ENCODE peak calls at places on chromosomes 13 and 19, in ten cellular contexts. C, S, I, E, D, A, B, J, X and Y are unnamed samples.

GRCh38 chr19:10718205-10719196 is 622 bp downstream of the DNM2 start:
- ATAC-seq in C (peak; percentile 52), S (peak; percentile 23), I (peak; percentile 11), E (peak; percentile 4), D (no peak), A (peak; percentile 12), B (peak; percentile 3), J (peak; percentile 33), X (peak; percentile 47), Y (peak; percentile 24)

GRCh38 chr19:13574933-13575332 is 68.7 kb upstream of the CACNA1A start:
- ATAC-seq in C (peak; percentile 75), S (no peak), I (no peak), E (no peak), D (no peak), A (no peak), B (no peak), J (no peak), X (no peak), Y (peak; percentile 74)

GRCh38 chr13:84847107-84847506 is 952.1 kb downstream of the SLITRK6 start:
- ATAC-seq in C (no peak), S (no peak), I (no peak), E (no peak), D (no peak), A (no peak), B (no peak), J (no peak), X (no peak), Y (no peak)

GRCh38 chr13:31945202-31945978 is 86.2 kb upstream of the FRY start:
- ATAC-seq in C (no peak), S (peak; percentile 23), I (no peak), E (no peak), D (peak; percentile 82), A (no peak), B (peak; percentile 95), J (peak; percentile 95), X (peak; percentile 87), Y (peak; percentile 77)

GRCh38 chr19:7252364-7252763 is 41.9 kb downstream of the INSR start:
- ATAC-seq in C (no peak), S (no peak), I (no peak), E (no peak), D (no peak), A (no peak), B (no peak), J (no peak), X (no peak), Y (no peak)

GRCh38 chr13:106507560-106508274 is 27.7 kb downstream of the EFNB2 start:
- ATAC-seq in C (no peak), S (peak; percentile 78), I (no peak), E (no peak), D (peak; percentile 51), A (no peak), B (peak; percentile 92), J (peak; percentile 81), X (no peak), Y (no peak)

GRCh38 chr19:36128392-36128736 is 11.5 kb upstream of the CAPNS1 start:
- ATAC-seq in C (peak; percentile 10), S (no peak), I (peak; percentile 1), E (no peak), D (peak; percentile 1), A (peak; percentile 21), B (no peak), J (peak; percentile 16), X (peak; percentile 27), Y (peak; percentile 10)

GRCh38 chr19:1489463-1489971 is 633 bp downstream of the PCSK4 start:
- ATAC-seq in C (no peak), S (no peak), I (no peak), E (no peak), D (no peak), A (no peak), B (no peak), J (no peak), X (no peak), Y (no peak)

GRCh38 chr13:67416047-67416925 is 186.2 kb upstream of the PCDH9 start:
- ATAC-seq in C (peak; percentile 74), S (no peak), I (no peak), E (no peak), D (no peak), A (no peak), B (no peak), J (peak; percentile 32), X (no peak), Y (peak; percentile 100)

GRCh38 chr13:51557875-51558604 is 26.2 kb upstream of the WDFY2 start:
- ATAC-seq in C (no peak), S (peak; percentile 69), I (no peak), E (no peak), D (peak; percentile 43), A (no peak), B (peak; percentile 92), J (peak; percentile 85), X (peak; percentile 42), Y (peak; percentile 96)

GRCh38 chr19:10763399-10763798 is 45.5 kb downstream of the DNM2 start:
- ATAC-seq in C (no peak), S (no peak), I (no peak), E (no peak), D (no peak), A (no peak), B (no peak), J (no peak), X (no peak), Y (no peak)

GRCh38 chr19:10751109-10751972 is 33.5 kb downstream of the DNM2 start:
- ATAC-seq in C (no peak), S (no peak), I (no peak), E (no peak), D (peak; percentile 30), A (no peak), B (no peak), J (peak; percentile 54), X (peak; percentile 68), Y (no peak)

GRCh38 chr13:20369886-20370361 is 137.8 kb upstream of the GJB6 start:
- ATAC-seq in C (no peak), S (peak; percentile 86), I (no peak), E (no peak), D (no peak), A (no peak), B (peak; percentile 64), J (peak; percentile 86), X (no peak), Y (no peak)

GRCh38 chr13:80477641-80478443 is 136.9 kb upstream of the SPRY2 start:
- ATAC-seq in C (no peak), S (no peak), I (peak; percentile 88), E (peak; percentile 96), D (no peak), A (no peak), B (peak; percentile 89), J (peak; percentile 41), X (peak; percentile 57), Y (no peak)

GRCh38 chr13:70391678-70392077 is 283.4 kb upstream of the KLHL1 start:
- ATAC-seq in C (no peak), S (no peak), I (no peak), E (no peak), D (no peak), A (no peak), B (no peak), J (no peak), X (no peak), Y (no peak)

GRCh38 chr19:5628919-5629481 is 6.1 kb downstream of the SAFB start:
- ATAC-seq in C (no peak), S (no peak), I (peak; percentile 31), E (no peak), D (no peak), A (peak; percentile 90), B (no peak), J (no peak), X (no peak), Y (no peak)

GRCh38 chr13:21683034-21683733 is 12.3 kb downstream of the FGF9 start:
- ATAC-seq in C (no peak), S (peak; percentile 48), I (no peak), E (no peak), D (peak; percentile 34), A (no peak), B (peak; percentile 94), J (peak; percentile 94), X (no peak), Y (no peak)

GRCh38 chr13:98998831-98999634 is 21.2 kb upstream of the DOCK9 start:
- ATAC-seq in C (no peak), S (peak; percentile 86), I (peak; percentile 81), E (peak; percentile 50), D (peak; percentile 48), A (peak; percentile 21), B (peak; percentile 4), J (no peak), X (peak; percentile 53), Y (no peak)

GRCh38 chr19:47158367-47158791 is 27.7 kb downstream of the SAE1 start:
- ATAC-seq in C (no peak), S (no peak), I (no peak), E (no peak), D (peak; percentile 32), A (no peak), B (no peak), J (peak; percentile 33), X (peak; percentile 26), Y (no peak)

GRCh38 chr13:77065456-77066147 is 38.6 kb upstream of the FBXL3 start:
- ATAC-seq in C (no peak), S (no peak), I (no peak), E (no peak), D (no peak), A (peak; percentile 67), B (no peak), J (no peak), X (no peak), Y (no peak)

GRCh38 chr13:36769126-36769525 is 49.9 kb upstream of the RFXAP start:
- ATAC-seq in C (no peak), S (no peak), I (no peak), E (no peak), D (no peak), A (no peak), B (no peak), J (no peak), X (no peak), Y (no peak)

GRCh38 chr19:39582442-39582841 is 19.9 kb upstream of the LGALS13 start:
- ATAC-seq in C (peak; percentile 26), S (peak; percentile 95), I (no peak), E (no peak), D (no peak), A (no peak), B (no peak), J (peak; percentile 45), X (no peak), Y (no peak)

GRCh38 chr19:5951338-5951861 is 26.5 kb downstream of the RANBP3 start:
- ATAC-seq in C (no peak), S (no peak), I (no peak), E (no peak), D (no peak), A (peak; percentile 92), B (no peak), J (no peak), X (peak; percentile 10), Y (no peak)